ENCODE peak calls at places on chromosomes 16 and 17, in seven cellular contexts. P is glutamatergic neuron, A is GM13977, H is dorsolateral prefrontal cortex, K is cardiac fibroblast, F is ascending aorta, V is NB4. G is an unnamed sample.

GRCh38 chr17:35242158-35242804 is 591 bp upstream of the SLFN5 start:
- DNase-seq in V (peak; percentile 61), A (peak; percentile 87), K (peak; percentile 40), F (peak; percentile 81), H (no peak), P (peak; percentile 40), G (peak; percentile 44)

GRCh38 chr16:88102597-88102996 is 151.4 kb downstream of the BANP start:
- DNase-seq in A (no peak), F (no peak), V (no peak), H (no peak), P (no peak), K (no peak), G (no peak)

GRCh38 chr16:79563919-79564318 is 36.6 kb downstream of the MAF start:
- DNase-seq in K (no peak), F (no peak), A (no peak), P (peak; percentile 50), H (no peak), V (no peak), G (no peak)

GRCh38 chr16:48279199-48279598 is 31.9 kb upstream of the ABCC11 start:
- DNase-seq in K (no peak), P (no peak), V (no peak), F (no peak), H (no peak), A (no peak), G (no peak)

GRCh38 chr16:53642094-53642493 is 61.6 kb downstream of the RPGRIP1L start:
- DNase-seq in K (no peak), V (no peak), F (no peak), H (no peak), A (no peak), P (no peak), G (no peak)

GRCh38 chr17:31392856-31393748 is 1.6 kb downstream of the RAB11FIP4 start:
- DNase-seq in V (no peak), K (no peak), A (peak; percentile 12), P (no peak), F (peak; percentile 28), H (no peak), G (no peak)

GRCh38 chr17:55089955-55090573 is 121.5 kb downstream of the STXBP4 start:
- DNase-seq in V (peak; percentile 10), F (no peak), A (peak; percentile 41), H (no peak), K (peak; percentile 25), P (no peak), G (no peak)

GRCh38 chr17:47004906-47005305 is 25.9 kb upstream of the RPRML start:
- DNase-seq in K (no peak), P (no peak), F (no peak), V (no peak), A (no peak), H (no peak), G (no peak)

GRCh38 chr17:17676752-17677151 is 4.5 kb upstream of the RAI1 start:
- DNase-seq in H (no peak), A (no peak), K (no peak), F (no peak), V (no peak), P (no peak), G (no peak)

GRCh38 chr16:66714659-66715307 is 18.2 kb upstream of the CMTM4 start:
- DNase-seq in H (no peak), K (no peak), F (no peak), P (no peak), A (no peak), V (no peak), G (no peak)
- TF ChIP-seq CTCF in H (no peak), K (no peak), F (no peak), P (no peak), A (no peak), V (no peak), G (no peak)

DNA sequence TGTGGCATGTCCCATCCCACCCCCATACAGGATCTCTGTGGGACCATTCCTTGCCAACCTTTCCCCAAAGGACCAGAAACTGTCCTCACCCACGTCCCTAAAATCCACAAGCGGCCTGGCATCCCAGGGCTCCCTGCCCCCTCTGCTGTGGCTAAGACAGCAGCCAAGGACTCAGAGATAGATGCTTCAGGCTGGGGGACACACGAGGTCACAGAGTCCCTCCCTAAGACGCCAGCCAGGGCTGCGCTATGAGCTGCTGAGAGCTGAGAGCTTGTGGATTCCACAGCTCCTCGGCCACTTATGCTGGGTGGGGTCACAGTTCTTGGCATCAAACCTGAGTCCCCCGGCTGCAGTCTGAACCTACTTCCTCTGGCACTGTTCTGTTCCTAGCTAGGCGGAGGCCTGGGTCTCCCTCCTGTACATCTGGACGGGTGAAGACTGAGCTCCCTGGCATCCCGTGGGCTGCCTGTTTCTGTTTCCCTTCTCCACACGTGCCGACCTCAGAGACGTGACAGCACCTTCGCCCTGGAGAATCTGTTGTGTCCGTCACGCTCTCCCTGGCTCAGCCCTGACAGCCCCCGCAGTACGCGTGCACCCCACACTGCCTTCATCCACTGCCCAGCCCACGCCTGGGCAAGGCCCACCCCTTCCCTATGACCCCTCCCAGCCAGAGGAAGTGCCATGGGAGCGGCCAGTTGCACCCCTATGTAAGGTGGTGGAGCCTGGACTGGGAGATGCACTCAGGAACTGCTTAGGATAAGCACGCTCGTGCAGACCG is 61.2 kb downstream of the ENGASE start:
- DNase-seq in H (no peak), K (no peak), P (no peak), F (no peak), A (no peak), V (no peak), G (no peak)
- TF ChIP-seq CTCF in H (no peak), K (no peak), P (no peak), F (no peak), A (no peak), V (no peak), G (no peak)

DNA sequence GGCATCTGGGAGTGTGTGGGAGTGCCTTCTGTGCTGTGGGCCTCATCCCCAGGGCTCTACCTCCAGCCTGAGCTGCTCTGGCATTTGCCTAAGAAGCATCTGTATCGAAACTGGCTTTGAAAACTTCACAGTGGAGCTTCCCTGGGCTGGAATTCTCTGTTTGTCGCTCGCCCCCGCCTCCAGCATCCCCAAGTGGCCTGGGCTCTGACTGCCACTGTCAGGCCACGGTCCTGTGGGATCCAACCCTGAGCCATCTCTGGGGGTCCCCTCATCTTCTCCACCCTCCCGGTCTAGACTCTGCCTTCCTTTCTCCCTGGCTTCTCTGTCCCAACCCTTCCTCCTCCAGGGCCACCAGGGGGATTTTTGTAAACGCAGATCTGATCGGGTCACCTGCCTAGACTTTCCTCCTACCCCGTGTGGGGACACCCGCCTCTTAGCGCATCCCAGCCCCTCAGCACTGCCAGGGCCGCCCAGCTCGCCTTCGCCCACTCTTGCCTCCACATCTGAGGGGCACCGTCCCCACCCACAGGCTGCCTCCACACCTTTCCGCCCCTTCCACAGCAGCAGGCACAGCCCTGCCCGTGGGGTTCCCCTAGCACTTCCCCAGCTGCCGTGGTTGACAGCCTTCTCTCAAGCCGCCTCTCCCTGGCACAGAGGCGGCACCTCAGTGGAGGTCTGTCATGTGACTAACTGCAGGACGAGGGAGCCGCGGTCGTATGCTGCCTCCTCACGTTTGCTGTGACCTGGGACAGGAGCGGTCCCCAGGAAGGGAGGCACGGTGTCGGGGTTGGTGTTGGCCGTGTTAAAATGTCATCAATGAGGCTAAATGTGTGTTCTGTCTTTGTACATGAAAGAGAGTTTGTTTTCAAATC is 12.0 kb downstream of the TBC1D24 start:
- DNase-seq in P (peak; percentile 21), V (peak; percentile 31), H (no peak), K (no peak), A (peak; percentile 90), F (no peak), G (no peak)
- TF ChIP-seq CTCF in P (no peak), V (no peak), H (peak; percentile 29), K (no peak), A (peak; percentile 62), F (no peak), G (no peak)

GRCh38 chr16:71894229-71894920 is 956 bp upstream of the IST1 start:
- DNase-seq in H (peak; percentile 52), K (peak; percentile 74), V (peak; percentile 86), A (no peak), F (peak; percentile 72), P (peak; percentile 39), G (peak; percentile 28)
- TF ChIP-seq CTCF in H (peak; percentile 10), K (no peak), V (peak; percentile 11), A (peak; percentile 39), F (no peak), P (no peak), G (no peak)

DNA sequence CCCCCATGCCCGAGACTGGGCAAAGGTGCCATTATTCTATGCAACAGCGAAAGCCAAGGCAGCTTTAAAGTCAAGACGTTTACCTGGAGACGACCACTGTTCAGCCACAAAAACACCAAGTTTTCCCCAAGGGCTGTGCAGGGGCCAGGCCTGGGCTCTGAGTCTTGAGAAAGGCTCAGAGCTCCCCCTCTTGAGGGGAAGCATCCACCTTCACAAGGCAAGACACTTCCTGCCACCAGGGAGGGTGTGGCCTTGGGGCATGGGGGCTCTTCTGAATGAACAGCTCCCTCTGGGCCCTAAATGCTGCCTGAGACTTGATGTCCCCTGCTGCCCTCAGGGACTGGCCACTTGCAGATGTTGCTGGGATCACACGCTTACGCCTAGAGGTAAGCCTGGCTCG is 26.5 kb downstream of the PDIA2 start:
- DNase-seq in F (no peak), V (peak; percentile 56), K (no peak), H (no peak), A (no peak), P (no peak), G (no peak)
- TF ChIP-seq CTCF in F (no peak), V (no peak), K (no peak), H (no peak), A (peak; percentile 18), P (no peak), G (no peak)

DNA sequence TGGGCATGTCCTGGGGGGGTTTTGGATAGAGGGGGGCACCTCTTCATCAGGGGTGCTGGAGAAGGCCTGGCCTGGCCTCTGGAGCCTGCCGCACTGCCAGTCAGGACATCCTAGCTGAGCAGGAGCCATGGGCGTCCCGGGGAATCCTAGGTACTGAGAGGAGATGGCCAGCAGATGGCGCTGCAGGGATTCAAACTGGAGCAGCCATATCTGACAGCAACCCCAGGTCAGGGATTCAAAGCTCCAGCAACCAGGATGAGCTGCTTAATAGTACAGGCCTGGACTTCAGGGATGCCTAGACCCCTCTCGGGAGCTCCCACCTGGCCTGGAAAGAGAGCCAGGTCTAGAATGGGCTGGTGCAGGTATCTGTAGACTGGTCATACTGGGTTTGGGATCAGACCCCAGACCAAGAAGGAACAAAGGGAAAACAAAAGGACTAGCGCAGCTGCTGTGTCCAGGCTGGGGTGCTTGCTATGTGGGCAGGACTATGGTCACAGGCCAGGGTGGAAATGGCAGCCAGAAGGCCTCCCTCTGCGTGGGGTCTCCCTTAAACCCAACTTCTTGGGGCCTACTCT is 306.9 kb upstream of the RBFOX1 start:
- DNase-seq in K (no peak), P (peak; percentile 85), H (peak; percentile 65), V (peak; percentile 65), A (peak; percentile 24), F (peak; percentile 66), G (peak; percentile 42)
- TF ChIP-seq CTCF in K (peak; percentile 29), P (peak; percentile 80), H (peak; percentile 65), V (peak; percentile 51), A (peak; percentile 48), F (no peak), G (no peak)

GRCh38 chr17:50904522-50905459 is 38.6 kb upstream of the TOB1 start:
- DNase-seq in K (peak; percentile 51), A (no peak), P (no peak), H (peak; percentile 51), V (no peak), F (peak; percentile 82), G (no peak)
- TF ChIP-seq CTCF in K (no peak), A (no peak), P (no peak), H (no peak), V (no peak), F (no peak), G (no peak)